ENCODE peak calls at places on chromosomes 11 and 22, in ten cellular contexts. H is GM20000, W is heart left ventricle, D is epithelial cell of esophagus, S is cardiac fibroblast, M is choroid plexus epithelial cell, K is thoracic aorta, Q is mucosa of descending colon, X is bronchial epithelial cell, P is colonic mucosa. B is an unnamed sample.

GRCh38 chr11:125123947-125124633 is 12.7 kb upstream of the TMEM218 start:
- DNase-seq in H (peak), X (peak), P (peak), M (peak), D (peak), S (peak), Q (peak), W (no peak), K (no peak), B (peak)

GRCh38 chr11:57406337-57406904 is 16.0 kb upstream of the PRG2 start:
- DNase-seq in W (peak), H (peak), D (no peak), K (no peak), X (peak), P (no peak), M (no peak), Q (no peak), S (peak), B (no peak)

GRCh38 chr11:106594751-106595351 is 423.4 kb downstream of the GUCY1A2 start:
- DNase-seq in Q (no peak), X (no peak), M (no peak), P (no peak), S (no peak), K (no peak), W (no peak), H (no peak), D (no peak), B (no peak)

GRCh38 chr22:23179381-23180294 is 671 bp upstream of the BCR start:
- DNase-seq in S (no peak), K (peak), M (no peak), Q (no peak), X (no peak), D (peak), W (no peak), P (peak), H (peak), B (peak)

GRCh38 chr11:8813658-8814057 is 97.3 kb upstream of the AKIP1 start:
- DNase-seq in W (peak), P (peak), D (peak), K (peak), X (peak), H (peak), Q (peak), M (peak), S (peak), B (peak)

GRCh38 chr11:62577046-62577708 is 3.5 kb upstream of the EEF1G start:
- DNase-seq in X (no peak), Q (no peak), H (no peak), S (peak), W (peak), D (no peak), P (no peak), K (no peak), M (peak), B (no peak)

GRCh38 chr22:40263191-40263590 is 83.1 kb upstream of the ADSL start:
- DNase-seq in K (no peak), M (peak), D (no peak), H (no peak), S (peak), W (peak), X (no peak), Q (no peak), P (no peak), B (no peak)

GRCh38 chr11:119473901-119474681 is 51.1 kb upstream of the THY1 start:
- DNase-seq in S (no peak), M (no peak), H (no peak), P (no peak), Q (no peak), D (no peak), W (no peak), K (no peak), X (no peak), B (no peak)

GRCh38 chr11:9656864-9657263 is 7.0 kb upstream of the SWAP70 start:
- DNase-seq in W (no peak), S (no peak), M (no peak), X (no peak), P (no peak), H (no peak), K (no peak), Q (no peak), D (no peak), B (no peak)

GRCh38 chr22:29129644-29130201 is 56.9 kb downstream of the KREMEN1 start:
- DNase-seq in X (no peak), D (no peak), S (no peak), K (no peak), Q (no peak), P (no peak), H (no peak), W (no peak), M (no peak), B (no peak)

GRCh38 chr11:65778901-65779668 is 1.7 kb downstream of the AP5B1 start:
- DNase-seq in Q (no peak), M (no peak), K (no peak), H (no peak), P (peak), W (no peak), D (no peak), S (no peak), X (no peak), B (no peak)

GRCh38 chr11:69294621-69295078 is 695 bp downstream of the MYEOV start:
- DNase-seq in X (no peak), M (no peak), H (no peak), Q (no peak), S (no peak), D (no peak), W (no peak), K (no peak), P (no peak), B (no peak)

GRCh38 chr11:73244589-73245240 is 26.6 kb downstream of the P2RY2 start:
- DNase-seq in D (no peak), P (no peak), Q (no peak), H (no peak), K (no peak), M (no peak), X (no peak), W (no peak), S (no peak), B (no peak)

GRCh38 chr11:95641506-95641905 is 148.1 kb downstream of the FAM76B start:
- DNase-seq in Q (no peak), P (no peak), K (peak), S (no peak), X (peak), D (peak), H (peak), W (no peak), M (no peak), B (peak)

GRCh38 chr11:123428221-123428631 is 1.8 kb upstream of the GRAMD1B start:
- DNase-seq in Q (no peak), S (peak), K (no peak), M (no peak), X (no peak), H (no peak), P (no peak), D (no peak), W (no peak), B (no peak)

GRCh38 chr22:26461188-26461810 is 22.3 kb downstream of the HPS4 start:
- DNase-seq in H (peak), K (no peak), X (peak), Q (peak), W (peak), D (peak), P (peak), S (peak), M (peak), B (peak)

GRCh38 chr11:84408946-84409411 is 1122.8 kb upstream of the CCDC90B start:
- DNase-seq in M (peak), S (peak), K (no peak), D (peak), H (no peak), P (no peak), X (peak), Q (no peak), W (no peak), B (no peak)

GRCh38 chr11:126257764-126258163 is 10.9 kb downstream of the SRPRA start:
- DNase-seq in P (no peak), D (no peak), K (no peak), S (peak), W (no peak), M (peak), X (no peak), H (no peak), Q (no peak), B (peak)

GRCh38 chr11:84430661-84431060 is 1144.5 kb upstream of the CCDC90B start:
- DNase-seq in M (no peak), Q (no peak), P (no peak), S (no peak), D (peak), K (no peak), H (no peak), X (no peak), W (no peak), B (no peak)

GRCh38 chr11:117823294-117823940 is 1.1 kb downstream of the FXYD2 start:
- DNase-seq in M (no peak), W (peak), P (no peak), X (no peak), H (no peak), D (no peak), Q (no peak), K (no peak), S (no peak), B (no peak)

GRCh38 chr22:26892401-26893033 is 235.1 kb downstream of the MIAT start:
- DNase-seq in M (no peak), D (peak), K (no peak), P (no peak), H (no peak), S (no peak), X (peak), W (no peak), Q (peak), B (peak)

GRCh38 chr11:47980907-47981621 is 705 bp downstream of the PTPRJ start:
- DNase-seq in X (no peak), W (peak), P (peak), S (peak), H (peak), M (peak), Q (peak), K (no peak), D (peak), B (no peak)

GRCh38 chr11:64466115-64466718 is 107.3 kb downstream of the RPS6KA4 start:
- DNase-seq in M (no peak), X (no peak), Q (no peak), P (no peak), H (no peak), D (no peak), K (no peak), S (no peak), W (no peak), B (no peak)

GRCh38 chr11:130066338-130066737 is 3.4 kb upstream of the APLP2 start:
- DNase-seq in X (no peak), H (no peak), D (no peak), S (no peak), M (no peak), Q (peak), W (no peak), K (no peak), P (peak), B (no peak)

GRCh38 chr11:70645537-70645936 is 247.2 kb downstream of the CTTN start:
- DNase-seq in M (no peak), S (no peak), W (no peak), K (no peak), H (no peak), P (no peak), D (no peak), Q (no peak), X (no peak), B (no peak)

GRCh38 chr11:18771266-18772035 is 20.1 kb downstream of the PTPN5 start:
- DNase-seq in K (no peak), S (no peak), M (no peak), W (no peak), H (no peak), Q (no peak), P (no peak), X (peak), D (no peak), B (no peak)

GRCh38 chr11:17256512-17256911 is 20.0 kb upstream of the NUCB2 start:
- DNase-seq in X (peak), M (peak), K (no peak), S (peak), W (no peak), Q (no peak), D (peak), P (no peak), H (no peak), B (peak)

GRCh38 chr11:96578379-96578778 is 188.6 kb downstream of the JRKL start:
- DNase-seq in W (no peak), S (no peak), P (no peak), Q (no peak), M (no peak), K (no peak), D (no peak), H (no peak), X (no peak), B (no peak)

GRCh38 chr22:43465291-43466015 is 53.6 kb downstream of the MPPED1 start:
- DNase-seq in Q (no peak), X (no peak), P (no peak), W (no peak), S (no peak), K (no peak), M (no peak), H (no peak), D (no peak), B (no peak)

GRCh38 chr22:42721045-42721434 is 370 bp upstream of the A4GALT start:
- DNase-seq in Q (no peak), K (no peak), H (no peak), X (no peak), M (no peak), W (no peak), P (no peak), D (no peak), S (peak), B (no peak)

DNA sequence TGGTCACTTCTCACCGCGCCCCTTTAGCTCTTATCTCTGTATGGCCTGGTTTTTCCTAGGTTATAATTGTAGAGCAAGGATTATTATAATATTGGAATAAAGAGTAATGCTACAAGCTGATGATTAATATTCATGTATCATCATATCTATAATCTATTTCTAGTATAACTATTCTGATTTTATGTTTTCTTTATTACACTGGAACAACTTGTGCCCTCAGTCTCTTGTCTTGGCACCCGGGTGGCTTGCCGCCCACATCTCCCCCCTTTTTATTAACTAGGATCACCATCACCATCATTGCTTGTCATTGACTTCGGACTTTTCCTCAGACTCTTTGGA is 11.0 kb downstream of the OR52K1 start:
- DNase-seq in W (no peak), D (no peak), X (no peak), H (no peak), P (no peak), K (no peak), M (peak), Q (no peak), S (no peak), B (no peak)
- TF ChIP-seq CTCF in W (no peak), D (no peak), X (no peak), H (no peak), P (peak), K (no peak), M (no peak), Q (no peak), S (no peak), B (no peak)

DNA sequence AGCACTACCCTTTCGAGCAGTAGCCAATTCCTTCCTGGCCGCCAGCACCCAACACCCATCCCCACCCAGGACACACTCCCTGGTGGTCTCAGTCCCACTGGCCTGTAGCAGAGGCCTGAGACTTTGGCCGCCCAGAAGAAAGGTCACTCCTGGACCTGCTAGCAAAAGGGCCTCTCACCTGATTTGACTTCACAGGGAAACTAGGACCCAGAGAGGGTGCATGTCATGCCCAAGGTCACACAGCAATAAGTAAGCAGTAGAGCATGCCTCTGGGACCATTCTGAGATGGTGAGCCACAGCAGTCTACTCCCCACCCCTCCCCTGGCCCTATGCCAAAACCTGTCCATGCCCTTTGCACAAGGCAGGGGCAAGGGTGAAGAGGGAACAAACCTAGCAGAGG is 7.3 kb downstream of the ARRB1 start:
- DNase-seq in D (no peak), S (no peak), X (no peak), Q (no peak), M (no peak), K (no peak), P (peak), H (no peak), W (no peak), B (no peak)
- TF ChIP-seq CTCF in D (no peak), S (no peak), X (no peak), Q (no peak), M (no peak), K (no peak), P (no peak), H (no peak), W (no peak), B (no peak)

GRCh38 chr11:5380740-5381342 is 2.8 kb upstream of the OR51M1 start:
- DNase-seq in P (peak), X (peak), W (peak), M (peak), D (peak), K (no peak), H (peak), Q (peak), S (peak), B (peak)
- TF ChIP-seq CTCF in P (peak), X (peak), W (peak), M (peak), D (peak), K (peak), H (peak), Q (peak), S (peak), B (peak)

GRCh38 chr22:18935889-18936529 is at the start of gene PRODH:
- DNase-seq in P (no peak), S (no peak), W (no peak), H (no peak), K (no peak), D (no peak), X (no peak), M (no peak), Q (no peak), B (no peak)
- TF ChIP-seq CTCF in P (no peak), S (no peak), W (no peak), H (no peak), K (no peak), D (no peak), X (no peak), M (no peak), Q (no peak), B (no peak)

DNA sequence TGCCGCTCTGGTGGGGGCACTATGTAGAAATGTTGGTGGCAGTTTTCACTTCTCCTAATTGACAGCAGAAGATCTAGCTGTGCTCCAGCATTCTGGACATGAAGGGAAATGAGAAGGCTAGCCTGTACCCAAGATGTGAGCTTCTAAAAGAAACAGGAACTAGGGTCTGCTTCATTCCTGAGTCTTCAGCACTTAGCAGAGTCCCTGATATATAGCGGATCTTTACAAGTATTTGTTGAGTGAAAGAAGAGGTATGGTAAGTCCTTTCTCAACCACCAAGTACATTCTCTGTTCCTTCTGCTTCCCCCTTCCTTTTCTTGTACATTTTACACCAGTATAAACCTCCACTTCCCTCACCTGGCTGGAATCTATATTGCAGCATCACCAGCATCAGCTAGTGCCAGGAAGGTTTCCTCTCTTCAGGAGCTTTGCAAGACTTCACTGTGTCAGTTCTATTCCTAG is 408.3 kb upstream of the CADM1 start:
- DNase-seq in X (peak), P (no peak), M (no peak), H (peak), W (no peak), Q (no peak), K (no peak), S (no peak), D (no peak), B (no peak)
- TF ChIP-seq CTCF in X (peak), P (no peak), M (no peak), H (no peak), W (peak), Q (no peak), K (no peak), S (no peak), D (no peak), B (no peak)

GRCh38 chr11:1938343-1939005 is 8.7 kb upstream of the MRPL23 start:
- DNase-seq in M (no peak), D (no peak), H (no peak), X (no peak), K (no peak), Q (no peak), W (peak), P (no peak), S (no peak), B (no peak)

GRCh38 chr11:1937616-1938342 is 9.4 kb upstream of the MRPL23 start:
- DNase-seq in D (no peak), Q (no peak), X (no peak), H (peak), S (no peak), W (peak), M (no peak), K (no peak), P (no peak), B (no peak)

GRCh38 chr11:1936072-1936780 is 10.9 kb upstream of the MRPL23 start:
- DNase-seq in K (no peak), S (no peak), W (peak), M (no peak), X (no peak), P (no peak), D (no peak), H (no peak), Q (no peak), B (no peak)

GRCh38 chr11:1935156-1936071 is 11.7 kb upstream of the MRPL23 start:
- DNase-seq in P (no peak), D (no peak), S (no peak), Q (no peak), K (no peak), W (peak), H (peak), M (no peak), X (no peak), B (no peak)

GRCh38 chr11:1936781-1937615 is 10.1 kb upstream of the MRPL23 start:
- DNase-seq in M (no peak), Q (no peak), H (no peak), S (no peak), P (no peak), K (no peak), D (no peak), W (peak), X (no peak), B (no peak)
- TF ChIP-seq CTCF in M (no peak), Q (no peak), H (no peak), S (no peak), P (no peak), K (no peak), D (no peak), W (no peak), X (no peak), B (no peak)

GRCh38 chr22:36180038-36180880 is 19.7 kb upstream of the APOL3 start:
- DNase-seq in W (peak), K (peak), S (peak), M (peak), D (peak), Q (peak), X (peak), H (peak), P (peak), B (peak)
- TF ChIP-seq CTCF in W (peak), K (peak), S (peak), M (peak), D (peak), Q (peak), X (peak), H (peak), P (peak), B (peak)

GRCh38 chr11:115869780-115870431 is 365.7 kb upstream of the CADM1 start:
- DNase-seq in H (peak), W (no peak), X (peak), K (no peak), M (no peak), P (no peak), S (peak), D (peak), Q (peak), B (no peak)
- TF ChIP-seq CTCF in H (peak), W (peak), X (peak), K (no peak), M (no peak), P (peak), S (peak), D (no peak), Q (no peak), B (peak)